ENCODE peak calls at places on chromosomes 11 and 22, in seven cellular contexts. A, W, C, J, R, G and Y are unnamed samples. For H3K4me1, the result is how much of the 10 kb centered on the place peaks cover.

GRCh38 chr11:122209619-122210377 is 93.8 kb upstream of the BLID start:
- DNase-seq in A (no peak), W (peak), C (peak), J (peak), R (no peak), G (no peak), Y (no peak)

GRCh38 chr11:71103266-71103665 is 149.1 kb downstream of the SHANK2 start:
- DNase-seq in A (no peak), W (no peak), C (no peak), J (no peak), R (no peak), G (no peak), Y (no peak)

GRCh38 chr22:30195245-30196140 is 51.1 kb downstream of the LIF start:
- DNase-seq in A (no peak), W (peak), C (no peak), J (no peak), R (no peak), G (no peak), Y (no peak)

GRCh38 chr22:19523240-19524169 is 705 bp downstream of the CLDN5 start:
- DNase-seq in A (no peak), W (peak), C (no peak), J (no peak), R (no peak), G (peak), Y (peak)

GRCh38 chr11:70545626-70545945 is 147.3 kb downstream of the CTTN start:
- DNase-seq in A (no peak), W (no peak), C (no peak), J (no peak), R (no peak), G (no peak), Y (no peak)

GRCh38 chr11:6357222-6357621 is 33.1 kb upstream of the SMPD1 start:
- DNase-seq in A (no peak), W (peak), C (peak), J (peak), R (no peak), G (no peak), Y (no peak)

GRCh38 chr22:19199479-19199878 is 20.9 kb upstream of the SLC25A1 start:
- DNase-seq in A (no peak), W (no peak), C (no peak), J (no peak), R (no peak), G (no peak), Y (no peak)

GRCh38 chr11:28566643-28567042 is 458.5 kb downstream of the METTL15 start:
- DNase-seq in A (peak), W (peak), C (peak), J (peak), R (peak), G (peak), Y (no peak)

GRCh38 chr22:27097933-27098332 is 440.5 kb downstream of the MIAT start:
- DNase-seq in A (no peak), W (no peak), C (no peak), J (no peak), R (no peak), G (no peak), Y (no peak)

GRCh38 chr22:45671051-45671782 is 417 bp upstream of the ATXN10 start:
- DNase-seq in A (no peak), W (no peak), C (peak), J (no peak), R (peak), G (peak), Y (peak)

GRCh38 chr11:17775507-17776212 is 41.1 kb downstream of the KCNC1 start:
- DNase-seq in A (no peak), W (no peak), C (no peak), J (no peak), R (no peak), G (no peak), Y (no peak)

GRCh38 chr11:92962444-92962843 is 7.0 kb upstream of the MTNR1B start:
- DNase-seq in A (peak), W (no peak), C (no peak), J (no peak), R (no peak), G (no peak), Y (no peak)

GRCh38 chr22:38269466-38269865 is 3.3 kb downstream of the TMEM184B start:
- DNase-seq in A (no peak), W (no peak), C (no peak), J (no peak), R (no peak), G (no peak), Y (no peak)

GRCh38 chr11:134334796-134335571 is 3.2 kb downstream of the GLB1L2 start:
- DNase-seq in A (peak), W (no peak), C (no peak), J (no peak), R (no peak), G (no peak), Y (no peak)

GRCh38 chr11:115963170-115963569 is 459.0 kb upstream of the CADM1 start:
- DNase-seq in A (no peak), W (no peak), C (no peak), J (no peak), R (no peak), G (no peak), Y (no peak)

GRCh38 chr11:120372296-120372695 is 36.1 kb downstream of the ARHGEF12 start:
- DNase-seq in A (no peak), W (no peak), C (peak), J (no peak), R (no peak), G (no peak), Y (no peak)

GRCh38 chr11:78030429-78031325 is 7.6 kb upstream of the KCTD14 start:
- DNase-seq in A (no peak), W (peak), C (peak), J (peak), R (no peak), G (no peak), Y (no peak)

GRCh38 chr11:12232819-12233601 is 122.6 kb downstream of the MICAL2 start:
- DNase-seq in A (no peak), W (peak), C (no peak), J (peak), R (no peak), G (no peak), Y (no peak)

GRCh38 chr22:19970479-19971275 is 29.1 kb upstream of the TXNRD2 start:
- DNase-seq in A (no peak), W (peak), C (peak), J (peak), R (no peak), G (peak), Y (peak)

GRCh38 chr11:28939381-28939780 is 831.2 kb downstream of the METTL15 start:
- DNase-seq in A (no peak), W (no peak), C (no peak), J (no peak), R (no peak), G (no peak), Y (no peak)

GRCh38 chr11:20249313-20249873 is 89.1 kb upstream of the DBX1 start:
- DNase-seq in A (no peak), W (no peak), C (peak), J (no peak), R (no peak), G (no peak), Y (no peak)

GRCh38 chr11:38392176-38392575 is 1794.1 kb upstream of the RAG2 start:
- DNase-seq in A (no peak), W (no peak), C (no peak), J (no peak), R (no peak), G (no peak), Y (no peak)

GRCh38 chr11:95299078-95299611 is 68.1 kb upstream of the SESN3 start:
- DNase-seq in A (no peak), W (no peak), C (no peak), J (no peak), R (no peak), G (no peak), Y (peak)

GRCh38 chr11:120102050-120102861 is 35.7 kb downstream of the TRIM29 start:
- DNase-seq in A (no peak), W (no peak), C (no peak), J (no peak), R (no peak), G (no peak), Y (no peak)

GRCh38 chr11:133817449-133817848 is 27.9 kb downstream of the SPATA19 start:
- DNase-seq in A (peak), W (no peak), C (no peak), J (no peak), R (no peak), G (no peak), Y (no peak)

GRCh38 chr22:30248484-30248883 is 1.9 kb upstream of the LIF start:
- DNase-seq in A (no peak), W (no peak), C (no peak), J (no peak), R (no peak), G (no peak), Y (no peak)

DNA sequence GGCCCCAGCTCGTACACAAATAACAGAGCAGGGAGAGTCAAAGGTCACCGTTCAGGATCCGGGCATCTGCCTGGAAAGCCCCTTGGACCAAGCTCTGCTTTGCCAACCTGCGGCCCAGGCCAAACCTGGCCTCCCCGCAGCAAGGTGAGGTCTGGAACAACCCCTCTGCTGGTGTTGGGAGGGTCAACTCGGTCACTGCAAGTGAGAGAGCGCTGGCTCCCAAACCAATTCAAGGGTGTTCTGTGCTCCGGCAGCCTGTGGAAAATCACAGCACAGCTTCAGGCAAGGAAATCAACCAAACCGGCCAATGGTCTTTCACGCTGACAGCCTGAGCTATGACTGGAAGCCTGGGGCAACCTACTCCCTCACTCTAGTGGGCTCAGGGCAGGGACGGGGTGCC is 63.4 kb downstream of the MYH9 start:
- DNase-seq in A (no peak), W (no peak), C (no peak), J (no peak), R (no peak), G (no peak), Y (no peak)
- H3K4me1 ChIP-seq in A (half or more), W (half or more), C (under half), J (under half), R (under half), G (under half), Y (under half)

GRCh38 chr22:50190182-50190951 is 4.7 kb downstream of the TRABD start:
- DNase-seq in A (no peak), W (no peak), C (peak), J (peak), R (peak), G (no peak), Y (peak)
- H3K4me3 ChIP-seq in A (peak), W (no peak), C (no peak), J (peak), R (peak), G (no peak), Y (peak)

GRCh38 chr11:102559839-102560238 is 29.3 kb upstream of the MMP7 start:
- DNase-seq in A (no peak), W (no peak), C (no peak), J (no peak), R (no peak), G (no peak), Y (peak)

GRCh38 chr11:102555091-102555490 is 24.5 kb upstream of the MMP7 start:
- DNase-seq in A (no peak), W (no peak), C (no peak), J (no peak), R (no peak), G (no peak), Y (no peak)

GRCh38 chr11:102561636-102562035 is 31.1 kb upstream of the MMP7 start:
- DNase-seq in A (no peak), W (no peak), C (no peak), J (no peak), R (no peak), G (no peak), Y (no peak)

GRCh38 chr11:102564110-102564509 is 33.6 kb upstream of the MMP7 start:
- DNase-seq in A (no peak), W (peak), C (peak), J (peak), R (no peak), G (no peak), Y (no peak)

DNA sequence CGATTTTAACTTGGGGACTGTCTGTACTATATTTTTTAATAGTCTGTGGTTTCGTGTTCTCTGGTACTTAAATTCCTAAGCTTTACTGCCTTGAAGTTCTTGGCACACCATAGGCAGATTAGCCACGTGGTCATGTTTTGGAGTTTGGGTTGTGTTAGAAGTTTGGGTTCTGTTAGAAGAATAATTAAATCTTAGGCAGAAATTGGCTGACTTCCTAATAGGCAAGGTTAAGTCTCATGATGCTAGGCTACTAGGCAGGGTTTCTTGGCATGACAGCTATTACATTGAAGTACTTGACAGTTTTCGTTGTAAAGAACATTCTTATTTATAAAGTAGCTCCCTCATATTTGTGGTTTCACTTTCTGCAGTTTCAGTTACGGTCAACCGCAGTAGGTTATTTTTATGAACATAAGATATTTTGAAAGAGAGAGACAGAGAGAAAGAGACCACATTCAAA is 30.0 kb upstream of the MMP7 start:
- DNase-seq in A (no peak), W (peak), C (no peak), J (no peak), R (no peak), G (no peak), Y (no peak)
- H3K4me1 ChIP-seq in A (under half), W (under half), C (under half), J (under half), R (under half), G (under half), Y (under half)

GRCh38 chr11:112962854-112963367 is 1.7 kb downstream of the NCAM1 start:
- DNase-seq in A (no peak), W (no peak), C (peak), J (no peak), R (no peak), G (peak), Y (no peak)
- H3K4me3 ChIP-seq in A (peak), W (no peak), C (peak), J (no peak), R (peak), G (peak), Y (no peak)

DNA sequence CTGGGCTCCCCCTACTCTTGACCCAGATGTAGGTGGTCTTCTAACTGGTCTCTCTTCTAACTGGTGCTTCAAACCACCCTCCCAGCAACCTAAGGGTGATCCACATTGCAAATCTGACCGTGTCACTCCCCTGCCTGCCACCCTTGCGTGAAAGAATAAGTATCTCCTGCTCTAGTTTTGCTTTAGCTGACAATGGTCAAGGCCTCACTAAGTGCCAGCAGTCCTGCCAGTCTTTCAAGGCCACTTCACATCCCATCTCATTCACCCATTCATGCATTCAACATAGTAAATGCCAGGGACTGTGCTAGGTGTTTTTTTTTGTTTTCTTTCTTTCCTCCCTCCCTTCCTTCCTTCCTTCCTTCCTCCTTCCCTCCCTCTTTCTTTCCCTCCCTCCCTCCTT is 2.3 kb upstream of the KCTD17 start:
- DNase-seq in A (no peak), W (no peak), C (no peak), J (no peak), R (no peak), G (no peak), Y (no peak)
- H3K4me1 ChIP-seq in A (under half), W (under half), C (under half), J (under half), R (under half), G (under half), Y (under half)

DNA sequence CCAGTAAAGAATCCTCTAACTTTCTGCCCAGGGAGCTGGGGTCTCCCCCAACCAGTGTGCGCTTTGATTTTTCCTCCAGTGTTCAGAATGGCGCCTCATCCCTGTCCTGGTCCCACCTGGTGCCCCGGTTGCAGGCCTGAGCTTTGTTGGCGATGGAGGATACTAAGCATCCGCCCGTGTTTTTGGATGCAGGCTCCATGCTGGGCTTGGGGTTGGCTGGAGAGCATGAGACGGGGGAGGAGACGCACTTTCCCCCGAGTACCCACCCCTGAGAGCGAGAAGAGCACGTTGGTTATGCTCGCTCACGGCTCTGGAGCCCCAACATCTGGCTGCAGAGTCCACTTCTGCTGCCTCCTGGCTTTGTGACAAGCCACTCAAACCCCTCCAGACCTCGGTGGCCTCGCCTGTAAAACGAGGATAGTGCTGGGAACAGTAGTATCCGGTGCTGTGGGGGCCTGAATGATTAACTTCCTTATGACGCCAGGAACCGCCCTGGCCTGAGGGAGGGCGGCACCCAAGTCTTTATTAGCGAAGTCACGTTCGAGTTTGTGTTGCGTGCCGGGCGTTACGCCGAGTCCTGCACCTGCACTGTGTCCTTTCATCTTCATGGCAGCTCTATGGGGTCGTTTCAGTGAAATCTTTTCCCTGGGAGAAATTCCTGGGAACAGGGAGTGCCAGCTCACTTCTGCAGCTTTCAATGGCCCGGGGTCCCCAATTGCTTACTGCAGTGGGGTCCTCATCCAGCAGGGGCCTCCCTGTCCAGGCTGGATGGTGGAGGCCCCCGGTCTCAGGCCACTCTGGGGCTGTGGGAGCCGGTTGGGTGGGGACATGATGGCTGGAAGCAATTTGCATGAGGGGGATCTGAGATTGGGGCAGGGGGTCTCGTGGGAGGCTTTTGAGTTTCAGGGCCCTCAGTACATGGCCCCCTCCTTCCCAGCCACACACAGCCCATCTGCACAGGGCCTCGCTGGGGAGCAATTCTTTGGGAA is 25.5 kb downstream of the MRGPRD start:
- DNase-seq in A (no peak), W (peak), C (peak), J (peak), R (no peak), G (no peak), Y (no peak)
- H3K4me3 ChIP-seq in A (peak), W (no peak), C (no peak), J (no peak), R (no peak), G (no peak), Y (no peak)

DNA sequence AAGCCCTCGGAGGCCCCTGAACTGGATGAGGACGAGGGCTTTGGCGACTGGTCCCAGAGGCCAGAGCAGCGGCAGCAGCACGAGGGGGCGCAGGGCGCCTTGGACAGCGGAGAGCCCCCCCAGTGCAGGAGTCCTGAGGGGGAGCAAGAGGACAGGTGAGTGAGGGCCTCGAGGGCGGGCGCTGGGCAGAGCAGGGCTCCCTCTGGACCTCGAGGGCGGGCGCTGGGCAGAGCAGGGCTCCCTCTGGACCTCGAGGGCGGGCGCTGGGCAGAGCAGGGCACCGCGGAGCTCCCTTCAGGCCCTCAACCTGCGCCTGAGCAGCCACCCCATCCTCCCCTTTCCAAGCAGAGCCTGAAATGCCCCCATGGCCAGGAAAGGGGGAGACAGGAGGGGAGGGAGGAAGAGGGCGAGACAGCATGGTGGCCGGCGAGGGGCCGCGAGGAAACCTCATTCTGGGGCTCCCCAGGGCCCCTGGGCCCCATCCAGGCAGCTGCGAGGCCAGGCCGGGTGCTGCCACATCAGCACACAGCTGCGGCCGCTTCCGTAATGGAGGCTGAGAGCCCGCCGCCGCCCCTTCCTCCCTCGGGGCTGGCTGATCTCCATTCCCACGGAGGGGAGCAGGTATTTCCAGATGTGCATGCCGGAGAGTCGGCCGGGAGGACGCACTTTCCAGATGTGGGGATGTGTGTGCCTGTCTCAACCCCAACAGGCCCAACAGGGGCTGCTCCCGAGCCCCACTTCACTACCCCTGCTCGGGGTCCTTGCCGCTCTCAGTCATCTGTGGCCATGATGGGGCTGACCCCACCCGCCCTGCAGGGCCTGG is 10.0 kb downstream of the PRR33 start:
- DNase-seq in A (no peak), W (no peak), C (no peak), J (no peak), R (no peak), G (no peak), Y (no peak)
- H3K4me1 ChIP-seq in A (half or more), W (under half), C (under half), J (under half), R (under half), G (under half), Y (under half)

DNA sequence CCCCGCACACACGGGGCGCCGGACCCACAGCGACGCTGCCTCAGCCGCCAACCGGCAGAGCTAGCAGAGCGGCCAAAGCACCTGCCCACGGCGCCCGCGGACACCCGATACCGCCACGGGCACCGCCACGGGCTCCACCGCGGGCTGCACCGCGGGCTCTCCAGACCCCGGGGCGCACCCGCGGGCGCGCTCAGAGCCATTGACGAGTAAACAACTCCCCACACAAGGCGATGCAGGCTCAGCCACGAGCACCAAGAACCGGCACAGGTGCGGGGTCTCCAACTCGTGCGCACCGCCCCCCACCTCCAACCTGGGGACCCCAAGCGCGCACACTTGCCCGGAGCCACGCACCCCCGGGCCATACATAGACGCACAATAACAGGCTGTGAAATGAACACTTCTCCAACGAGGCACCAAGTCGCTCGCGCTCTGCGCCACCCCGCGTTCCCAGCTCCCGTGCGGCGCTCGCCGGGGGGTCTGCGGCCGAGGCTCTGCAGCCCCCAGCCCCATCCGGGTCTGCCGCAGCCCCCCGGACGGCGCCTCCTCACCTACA is 1.9 kb downstream of the IFITM10 start:
- DNase-seq in A (no peak), W (no peak), C (no peak), J (no peak), R (no peak), G (no peak), Y (no peak)
- H3K4me3 ChIP-seq in A (peak), W (no peak), C (peak), J (peak), R (peak), G (no peak), Y (no peak)